ENCODE peak calls at places on chromosomes 13 and 19, in nine cellular contexts. M, J, N, X, Y, G, T, Z and R are unnamed samples.

GRCh38 chr19:5536337-5536894 is 31.3 kb downstream of the TINCR start:
- DNase-seq in M (no peak), J (peak), N (no peak), X (no peak), Y (no peak), G (no peak), T (no peak), Z (no peak), R (peak)

GRCh38 chr19:927707-928401 is 2.0 kb downstream of the ARID3A start:
- DNase-seq in M (no peak), J (no peak), N (no peak), X (no peak), Y (no peak), G (no peak), T (no peak), Z (no peak), R (no peak)

GRCh38 chr19:5943623-5944022 is 29.6 kb downstream of the CAPS start:
- DNase-seq in M (no peak), J (peak), N (no peak), X (no peak), Y (no peak), G (no peak), T (no peak), Z (no peak), R (no peak)

GRCh38 chr13:93476175-93476574 is 249.6 kb downstream of the GPC6 start:
- DNase-seq in M (no peak), J (peak), N (peak), X (no peak), Y (no peak), G (peak), T (no peak), Z (no peak), R (no peak)

GRCh38 chr13:45142440-45143345 is 22.4 kb downstream of the GTF2F2 start:
- DNase-seq in M (no peak), J (peak), N (no peak), X (no peak), Y (no peak), G (no peak), T (no peak), Z (no peak), R (no peak)

GRCh38 chr13:97125051-97125809 is 96.9 kb upstream of the MBNL2 start:
- DNase-seq in M (peak), J (peak), N (no peak), X (no peak), Y (peak), G (peak), T (no peak), Z (no peak), R (no peak)

GRCh38 chr19:51458051-51458645 is at the start of gene SIGLEC8:
- DNase-seq in M (peak), J (no peak), N (no peak), X (no peak), Y (no peak), G (no peak), T (no peak), Z (no peak), R (no peak)

GRCh38 chr13:82688400-82688999 is 1193.8 kb downstream of the SLITRK1 start:
- DNase-seq in M (no peak), J (peak), N (no peak), X (no peak), Y (no peak), G (no peak), T (no peak), Z (no peak), R (no peak)

DNA sequence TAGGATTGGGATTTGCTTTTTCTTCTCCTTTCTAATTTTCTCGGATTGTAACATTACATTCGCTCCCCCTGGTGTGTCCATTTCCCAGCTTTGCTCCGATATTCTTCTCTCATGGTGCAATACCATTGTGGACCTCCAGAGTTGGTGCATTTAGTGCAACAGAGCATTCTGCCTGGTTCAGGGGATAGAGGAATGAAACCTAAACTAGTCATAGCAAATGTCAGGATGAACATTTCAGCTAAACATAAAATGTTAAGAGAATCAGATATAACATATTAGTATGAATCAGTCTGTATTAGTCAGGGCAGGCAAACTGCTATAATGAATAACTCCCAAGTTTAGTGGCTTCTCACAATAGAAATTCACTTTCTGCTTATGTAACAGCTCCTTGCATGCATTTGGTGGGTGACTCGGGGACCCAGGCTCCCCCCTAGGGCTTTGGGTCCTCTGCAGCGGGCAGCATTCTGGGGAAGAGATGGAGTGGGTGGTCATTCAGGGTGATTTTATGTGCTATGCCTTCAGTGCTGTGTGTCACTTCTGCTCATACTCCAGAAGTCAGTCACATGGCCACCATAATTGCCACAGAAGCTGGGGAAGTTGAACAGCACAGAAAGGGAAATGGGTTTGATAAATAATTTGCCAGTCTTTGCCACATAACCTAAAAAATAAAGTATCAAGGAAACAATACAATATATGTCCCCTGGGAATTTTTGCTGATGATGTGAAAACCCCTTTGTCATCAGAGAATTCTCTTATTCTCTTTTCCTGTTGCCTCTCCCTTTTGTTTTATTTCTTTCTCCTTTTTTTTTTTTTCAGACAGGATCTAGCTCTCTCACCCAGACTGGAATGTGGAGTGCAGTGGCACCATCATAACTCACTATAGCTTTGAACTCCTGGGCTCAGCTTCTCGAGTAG is 111.0 kb downstream of the HSPH1 start:
- DNase-seq in M (peak), J (peak), N (no peak), X (no peak), Y (no peak), G (no peak), T (no peak), Z (no peak), R (no peak)
- TF ChIP-seq CTCF in M (no peak), J (peak), N (peak), X (peak), Y (no peak), G (no peak), T (no peak), Z (peak), R (no peak)

GRCh38 chr19:10708261-10708660 is 7.0 kb downstream of the QTRT1 start:
- DNase-seq in M (no peak), J (no peak), N (no peak), X (no peak), Y (no peak), G (no peak), T (no peak), Z (no peak), R (no peak)

GRCh38 chr19:10713317-10713716 is 4.6 kb upstream of the DNM2 start:
- DNase-seq in M (no peak), J (no peak), N (no peak), X (no peak), Y (no peak), G (no peak), T (no peak), Z (no peak), R (no peak)

GRCh38 chr19:10712754-10713153 is 5.1 kb upstream of the DNM2 start:
- DNase-seq in M (no peak), J (no peak), N (no peak), X (no peak), Y (no peak), G (no peak), T (no peak), Z (no peak), R (no peak)

GRCh38 chr19:10707440-10707839 is 6.2 kb downstream of the QTRT1 start:
- DNase-seq in M (no peak), J (no peak), N (no peak), X (no peak), Y (no peak), G (no peak), T (no peak), Z (no peak), R (no peak)

DNA sequence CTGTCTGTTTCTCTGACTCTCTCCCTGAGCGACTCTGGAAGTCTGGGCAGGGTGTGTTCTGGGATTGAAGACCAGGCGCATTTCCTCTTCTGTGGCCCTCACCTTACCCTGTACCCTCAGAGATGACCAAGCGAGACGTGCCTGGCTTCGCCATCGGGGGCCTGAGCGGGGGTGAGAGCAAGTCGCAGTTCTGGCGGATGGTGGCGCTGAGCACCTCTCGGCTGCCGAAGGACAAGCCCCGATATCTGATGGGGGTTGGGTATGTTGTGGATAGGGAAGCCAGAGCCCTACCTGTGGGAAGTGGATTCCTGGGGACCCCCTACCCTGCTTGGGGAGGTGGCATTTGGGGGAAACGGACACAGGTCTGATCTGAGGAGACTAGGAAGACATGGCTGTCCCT is 5.8 kb upstream of the DNM2 start:
- DNase-seq in M (no peak), J (no peak), N (no peak), X (no peak), Y (no peak), G (no peak), T (no peak), Z (no peak), R (no peak)
- TF ChIP-seq CTCF in M (no peak), J (no peak), N (no peak), X (no peak), Y (no peak), G (no peak), T (no peak), Z (no peak), R (no peak)

DNA sequence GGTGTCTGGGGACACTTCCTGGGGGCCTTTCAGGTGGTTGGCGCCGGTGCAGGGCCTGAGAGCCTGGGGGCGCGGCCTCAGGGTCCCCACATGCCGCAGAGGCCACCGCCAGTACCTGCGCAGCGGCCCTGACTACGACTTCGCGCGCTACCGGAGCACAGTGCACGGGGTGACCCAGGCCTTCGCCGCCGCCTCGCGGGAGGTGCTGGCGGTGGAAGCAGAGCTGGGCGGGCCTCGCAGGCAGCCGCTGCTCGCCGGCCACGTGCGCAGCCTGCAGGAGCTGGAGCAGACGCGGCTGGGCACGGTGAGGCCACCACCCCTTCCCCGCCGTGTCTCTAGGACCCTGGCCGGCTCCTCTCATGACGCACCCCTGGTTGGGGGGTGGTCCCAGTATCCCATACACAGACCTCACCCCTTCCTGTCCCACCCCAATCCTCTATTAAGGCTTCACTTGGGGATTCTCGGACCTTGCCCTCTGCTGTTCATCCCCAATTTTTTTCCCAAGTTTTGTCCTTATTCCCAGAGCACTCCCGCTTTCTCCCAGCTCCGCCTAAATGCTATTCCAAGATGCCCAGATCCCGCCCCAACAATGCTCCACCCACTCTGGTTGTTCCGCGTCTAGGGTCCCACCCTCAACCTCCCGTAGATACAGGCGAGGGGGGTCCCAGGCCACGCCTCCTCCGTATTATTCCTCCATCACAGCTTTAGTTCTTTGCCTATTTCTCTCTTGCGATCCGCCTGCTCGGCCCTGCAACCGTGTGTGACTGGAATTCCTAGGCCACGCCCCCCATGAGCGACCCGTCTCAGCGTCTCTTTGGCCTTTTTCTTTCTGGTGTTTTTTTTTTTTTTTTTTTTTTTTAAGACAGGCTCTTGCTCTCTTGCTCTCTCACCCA is 1.0 kb downstream of the REX1BD start:
- DNase-seq in M (no peak), J (peak), N (no peak), X (peak), Y (peak), G (no peak), T (peak), Z (peak), R (peak)
- TF ChIP-seq CTCF in M (peak), J (peak), N (peak), X (no peak), Y (no peak), G (no peak), T (no peak), Z (no peak), R (no peak)

GRCh38 chr19:15250635-15250993 is 18.4 kb upstream of the EPHX3 start:
- DNase-seq in M (no peak), J (no peak), N (no peak), X (no peak), Y (no peak), G (no peak), T (no peak), Z (no peak), R (no peak)

GRCh38 chr19:15248648-15249559 is 16.7 kb upstream of the EPHX3 start:
- DNase-seq in M (peak), J (peak), N (peak), X (no peak), Y (peak), G (peak), T (no peak), Z (no peak), R (no peak)

GRCh38 chr19:15249912-15250634 is 17.8 kb upstream of the EPHX3 start:
- DNase-seq in M (no peak), J (peak), N (peak), X (no peak), Y (no peak), G (peak), T (no peak), Z (no peak), R (no peak)

GRCh38 chr19:15248106-15248505 is 15.9 kb upstream of the EPHX3 start:
- DNase-seq in M (no peak), J (peak), N (no peak), X (no peak), Y (no peak), G (no peak), T (no peak), Z (no peak), R (no peak)

DNA sequence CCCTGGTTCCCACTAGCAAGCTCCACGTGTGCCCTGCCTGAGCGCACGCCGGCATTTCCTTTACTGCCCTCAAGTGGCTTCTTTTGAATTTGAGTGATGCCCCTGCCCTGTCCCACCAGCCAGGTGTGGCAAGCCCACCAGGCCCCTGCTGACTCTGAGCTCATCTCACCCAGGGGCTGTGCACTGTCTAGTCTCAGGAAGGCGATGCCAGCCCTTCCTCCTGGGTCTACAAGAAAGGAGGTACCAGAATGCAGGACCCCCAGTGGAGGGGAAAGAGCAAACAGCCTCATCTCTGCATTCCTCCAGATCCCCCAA is 17.3 kb upstream of the EPHX3 start:
- DNase-seq in M (no peak), J (no peak), N (no peak), X (no peak), Y (no peak), G (no peak), T (no peak), Z (no peak), R (no peak)
- TF ChIP-seq CTCF in M (no peak), J (no peak), N (no peak), X (no peak), Y (no peak), G (no peak), T (no peak), Z (peak), R (no peak)

DNA sequence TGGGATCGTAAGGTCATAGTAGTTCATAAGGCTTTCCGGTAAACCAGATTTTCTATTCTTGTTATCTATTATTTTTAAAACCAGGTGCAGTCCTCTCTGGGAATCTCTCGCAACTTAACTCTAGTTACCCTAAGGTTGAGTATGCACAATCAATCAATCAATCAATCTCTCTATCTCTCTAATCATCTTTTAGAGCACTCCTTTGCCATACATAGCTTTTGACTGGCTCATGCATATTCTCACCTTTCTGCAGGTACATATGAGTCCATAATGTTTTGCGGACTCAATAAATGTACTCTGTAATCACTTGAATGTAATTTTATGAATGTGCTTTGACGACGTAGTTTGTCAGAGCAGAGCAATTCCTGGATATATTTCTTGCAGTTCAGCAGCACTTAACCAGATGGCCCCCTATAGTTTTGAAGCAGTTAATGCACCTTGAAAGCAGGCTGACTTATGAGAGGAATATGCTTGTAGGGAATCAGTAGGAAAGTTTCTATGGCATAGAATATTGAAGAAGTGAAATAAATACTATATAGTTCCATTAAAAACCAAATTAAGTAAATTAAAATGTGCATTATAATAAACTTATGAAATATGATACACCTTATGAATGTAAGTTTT is 524.7 kb downstream of the GPC5 start:
- DNase-seq in M (no peak), J (no peak), N (no peak), X (no peak), Y (no peak), G (no peak), T (no peak), Z (peak), R (no peak)
- TF ChIP-seq CTCF in M (no peak), J (no peak), N (no peak), X (no peak), Y (no peak), G (no peak), T (no peak), Z (no peak), R (peak)